ENCODE peak calls at places on chromosomes 16 and 17, in seven cellular contexts. One of them, this sample, is unnamed.

GRCh38 chr17:74767111-74767516 is 9.0 kb downstream of the NAT9 start:
- DNase-seq in breast epithelium: no peak
- DNase-seq in HCT116: no peak
- DNase-seq in CD4-positive, alpha-beta T cell: no peak
- DNase-seq in HepG2: no peak
- DNase-seq in heart left ventricle: no peak
- DNase-seq in stomach: no peak
- DNase-seq in this sample: no peak

GRCh38 chr17:81735181-81736102 is 23.4 kb downstream of the SLC25A10 start:
- DNase-seq in breast epithelium: no peak
- DNase-seq in HCT116: no peak
- DNase-seq in CD4-positive, alpha-beta T cell: no peak
- DNase-seq in HepG2: no peak
- DNase-seq in heart left ventricle: no peak
- DNase-seq in stomach: peak
- DNase-seq in this sample: peak

GRCh38 chr17:69516225-69516624 is 101.7 kb downstream of the MAP2K6 start:
- DNase-seq in breast epithelium: no peak
- DNase-seq in HCT116: no peak
- DNase-seq in CD4-positive, alpha-beta T cell: no peak
- DNase-seq in HepG2: no peak
- DNase-seq in heart left ventricle: no peak
- DNase-seq in stomach: no peak
- DNase-seq in this sample: no peak

GRCh38 chr17:79545251-79546005 is 65.4 kb downstream of the RBFOX3 start:
- DNase-seq in breast epithelium: no peak
- DNase-seq in HCT116: no peak
- DNase-seq in CD4-positive, alpha-beta T cell: no peak
- DNase-seq in HepG2: no peak
- DNase-seq in heart left ventricle: no peak
- DNase-seq in stomach: no peak
- DNase-seq in this sample: no peak

GRCh38 chr17:20046629-20047028 is 37.5 kb downstream of the SPECC1 start:
- DNase-seq in breast epithelium: no peak
- DNase-seq in HCT116: no peak
- DNase-seq in CD4-positive, alpha-beta T cell: no peak
- DNase-seq in HepG2: no peak
- DNase-seq in heart left ventricle: no peak
- DNase-seq in stomach: no peak
- DNase-seq in this sample: no peak

GRCh38 chr16:46618516-46618915 is 2.7 kb downstream of the SHCBP1 start:
- DNase-seq in breast epithelium: no peak
- DNase-seq in HCT116: no peak
- DNase-seq in CD4-positive, alpha-beta T cell: no peak
- DNase-seq in HepG2: no peak
- DNase-seq in heart left ventricle: no peak
- DNase-seq in stomach: no peak
- DNase-seq in this sample: no peak

GRCh38 chr16:70152578-70153302 is 20.8 kb upstream of the CLEC18C start:
- DNase-seq in breast epithelium: no peak
- DNase-seq in HCT116: no peak
- DNase-seq in CD4-positive, alpha-beta T cell: no peak
- DNase-seq in HepG2: peak
- DNase-seq in heart left ventricle: no peak
- DNase-seq in stomach: peak
- DNase-seq in this sample: peak

GRCh38 chr17:49861150-49861884 is 13.4 kb upstream of the TAC4 start:
- DNase-seq in breast epithelium: no peak
- DNase-seq in HCT116: no peak
- DNase-seq in CD4-positive, alpha-beta T cell: peak
- DNase-seq in HepG2: peak
- DNase-seq in heart left ventricle: peak
- DNase-seq in stomach: no peak
- DNase-seq in this sample: peak

GRCh38 chr17:80773243-80773991 is 218.2 kb upstream of the CHMP6 start:
- DNase-seq in breast epithelium: no peak
- DNase-seq in HCT116: no peak
- DNase-seq in CD4-positive, alpha-beta T cell: no peak
- DNase-seq in HepG2: no peak
- DNase-seq in heart left ventricle: peak
- DNase-seq in stomach: no peak
- DNase-seq in this sample: no peak

GRCh38 chr16:7268182-7268581 is 64.5 kb upstream of the RBFOX1 start:
- DNase-seq in breast epithelium: no peak
- DNase-seq in HCT116: no peak
- DNase-seq in CD4-positive, alpha-beta T cell: no peak
- DNase-seq in HepG2: peak
- DNase-seq in heart left ventricle: no peak
- DNase-seq in stomach: no peak
- DNase-seq in this sample: peak

DNA sequence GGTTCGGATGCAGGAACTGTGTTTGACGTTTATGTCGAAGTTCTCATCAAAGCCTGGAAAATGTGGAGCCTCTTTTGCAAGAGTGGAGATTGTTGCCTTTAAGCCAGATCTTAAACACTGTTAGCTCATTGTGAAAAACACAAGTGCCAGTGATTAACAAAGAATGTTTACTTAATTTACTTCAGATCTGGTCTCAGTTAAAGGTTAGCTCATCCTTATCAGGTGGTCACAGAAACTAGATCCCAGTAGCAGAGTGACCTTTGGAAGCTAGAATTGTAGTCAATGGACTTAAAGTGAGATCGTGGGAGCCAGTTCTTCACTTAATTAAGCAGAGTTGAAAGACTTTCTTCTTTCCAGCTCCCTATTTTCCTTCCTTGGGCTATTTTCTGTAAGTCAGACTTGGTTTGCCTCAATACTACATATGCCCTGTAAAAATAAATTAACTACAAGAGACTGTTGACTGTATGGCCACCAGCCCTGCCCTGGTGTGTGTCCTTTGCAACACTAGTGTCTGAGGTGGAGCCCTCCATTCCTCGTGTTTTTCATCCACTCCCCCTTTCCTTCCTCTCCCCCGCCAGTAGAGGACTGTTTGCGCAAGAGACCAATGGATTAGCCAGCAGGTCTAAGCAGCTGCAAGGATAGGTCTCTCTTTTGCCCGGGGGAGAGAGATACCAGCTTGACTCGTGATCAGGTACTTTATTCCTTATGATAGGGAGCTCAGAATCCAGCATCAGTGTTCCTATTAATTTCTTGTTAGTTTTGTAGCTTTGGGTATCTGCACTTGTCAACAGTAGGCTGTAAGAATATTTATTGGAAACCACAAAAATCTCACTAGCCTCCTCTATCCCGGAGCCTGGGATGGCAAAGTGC is 20.2 kb downstream of the FBXO39 start:
- DNase-seq in breast epithelium: no peak
- DNase-seq in HCT116: no peak
- DNase-seq in CD4-positive, alpha-beta T cell: no peak
- DNase-seq in HepG2: peak
- DNase-seq in heart left ventricle: no peak
- DNase-seq in stomach: no peak
- DNase-seq in this sample: peak
- H3K27ac ChIP-seq in breast epithelium: no peak
- H3K27ac ChIP-seq in HCT116: no peak
- H3K27ac ChIP-seq in CD4-positive, alpha-beta T cell: no peak
- H3K27ac ChIP-seq in HepG2: peak
- H3K27ac ChIP-seq in heart left ventricle: no peak
- H3K27ac ChIP-seq in stomach: no peak
- H3K27ac ChIP-seq in this sample: no peak

GRCh38 chr16:1563786-1564185 is 30.3 kb downstream of the TMEM204 start:
- DNase-seq in breast epithelium: no peak
- DNase-seq in HCT116: no peak
- DNase-seq in CD4-positive, alpha-beta T cell: no peak
- DNase-seq in HepG2: no peak
- DNase-seq in heart left ventricle: no peak
- DNase-seq in stomach: no peak
- DNase-seq in this sample: no peak

GRCh38 chr16:1560866-1561265 is 27.4 kb downstream of the TMEM204 start:
- DNase-seq in breast epithelium: no peak
- DNase-seq in HCT116: no peak
- DNase-seq in CD4-positive, alpha-beta T cell: no peak
- DNase-seq in HepG2: no peak
- DNase-seq in heart left ventricle: no peak
- DNase-seq in stomach: no peak
- DNase-seq in this sample: no peak

GRCh38 chr16:1560153-1560552 is 26.7 kb downstream of the TMEM204 start:
- DNase-seq in breast epithelium: no peak
- DNase-seq in HCT116: no peak
- DNase-seq in CD4-positive, alpha-beta T cell: no peak
- DNase-seq in HepG2: no peak
- DNase-seq in heart left ventricle: no peak
- DNase-seq in stomach: no peak
- DNase-seq in this sample: no peak

GRCh38 chr16:1561266-1561665 is 27.8 kb downstream of the TMEM204 start:
- DNase-seq in breast epithelium: no peak
- DNase-seq in HCT116: no peak
- DNase-seq in CD4-positive, alpha-beta T cell: no peak
- DNase-seq in HepG2: no peak
- DNase-seq in heart left ventricle: no peak
- DNase-seq in stomach: no peak
- DNase-seq in this sample: no peak

DNA sequence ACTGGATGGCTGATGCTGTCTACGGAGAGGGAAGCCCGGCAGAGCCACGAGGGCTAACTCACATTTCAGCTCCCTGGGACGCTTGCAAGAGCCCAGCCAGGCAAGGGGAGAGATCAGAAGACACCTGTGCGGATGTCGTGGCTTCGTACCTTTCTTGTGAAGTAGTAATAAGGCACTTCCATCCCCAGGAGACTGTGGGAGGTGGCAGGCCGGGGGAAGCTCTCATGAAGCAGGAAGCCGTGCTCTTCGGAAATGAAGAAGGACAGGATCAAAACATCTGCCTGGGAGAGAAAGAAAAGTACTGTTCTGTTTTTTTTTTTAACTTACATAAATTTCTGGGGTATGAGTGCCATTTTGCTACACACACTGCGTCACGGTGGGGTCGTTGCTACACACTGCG is 28.4 kb downstream of the TMEM204 start:
- DNase-seq in breast epithelium: no peak
- DNase-seq in HCT116: no peak
- DNase-seq in CD4-positive, alpha-beta T cell: no peak
- DNase-seq in HepG2: no peak
- DNase-seq in heart left ventricle: no peak
- DNase-seq in stomach: no peak
- DNase-seq in this sample: no peak
- H3K27ac ChIP-seq in breast epithelium: no peak
- H3K27ac ChIP-seq in HCT116: no peak
- H3K27ac ChIP-seq in CD4-positive, alpha-beta T cell: no peak
- H3K27ac ChIP-seq in HepG2: no peak
- H3K27ac ChIP-seq in heart left ventricle: no peak
- H3K27ac ChIP-seq in stomach: no peak
- H3K27ac ChIP-seq in this sample: no peak

DNA sequence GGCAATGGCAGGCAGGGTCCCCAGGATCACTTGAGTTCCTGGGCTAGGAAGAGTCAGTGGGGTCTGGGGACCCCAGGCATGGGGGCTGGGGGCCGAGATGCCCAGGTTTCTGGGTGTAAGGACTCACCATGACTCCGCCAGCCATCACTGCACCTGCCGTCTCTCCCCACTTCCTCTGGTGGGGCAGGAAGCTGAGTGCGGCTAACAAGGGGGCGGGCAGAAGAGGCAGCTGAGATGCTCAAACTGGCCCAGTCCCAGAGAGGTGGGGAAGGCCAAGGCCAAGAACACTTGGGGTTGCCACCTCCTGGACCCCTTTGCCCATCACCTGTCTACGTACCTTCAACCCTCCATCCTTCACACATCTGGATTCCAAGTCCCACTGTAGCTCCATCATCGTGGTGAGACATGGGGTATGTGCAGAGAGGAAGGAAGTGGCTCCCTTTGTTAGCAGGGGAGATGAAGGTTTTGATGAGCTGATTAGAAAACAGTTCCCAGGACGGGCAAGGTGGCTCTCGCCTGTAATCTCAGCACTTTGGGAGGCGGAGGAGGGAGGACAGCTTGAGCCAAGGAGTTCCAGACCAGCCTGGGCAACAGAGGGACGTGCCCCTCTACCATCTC is at the start of gene SEPTIN1:
- DNase-seq in breast epithelium: no peak
- DNase-seq in HCT116: no peak
- DNase-seq in CD4-positive, alpha-beta T cell: peak
- DNase-seq in HepG2: no peak
- DNase-seq in heart left ventricle: peak
- DNase-seq in stomach: no peak
- DNase-seq in this sample: peak
- H3K27ac ChIP-seq in breast epithelium: no peak
- H3K27ac ChIP-seq in HCT116: no peak
- H3K27ac ChIP-seq in CD4-positive, alpha-beta T cell: peak
- H3K27ac ChIP-seq in HepG2: no peak
- H3K27ac ChIP-seq in heart left ventricle: no peak
- H3K27ac ChIP-seq in stomach: peak
- H3K27ac ChIP-seq in this sample: peak

GRCh38 chr16:48125888-48126287 is 29.9 kb downstream of the ABCC12 start:
- DNase-seq in breast epithelium: no peak
- DNase-seq in HCT116: no peak
- DNase-seq in CD4-positive, alpha-beta T cell: no peak
- DNase-seq in HepG2: no peak
- DNase-seq in heart left ventricle: no peak
- DNase-seq in stomach: no peak
- DNase-seq in this sample: no peak

GRCh38 chr16:48131201-48131600 is 24.6 kb downstream of the ABCC12 start:
- DNase-seq in breast epithelium: no peak
- DNase-seq in HCT116: no peak
- DNase-seq in CD4-positive, alpha-beta T cell: no peak
- DNase-seq in HepG2: no peak
- DNase-seq in heart left ventricle: no peak
- DNase-seq in stomach: no peak
- DNase-seq in this sample: no peak

GRCh38 chr16:48126801-48127644 is 28.8 kb downstream of the ABCC12 start:
- DNase-seq in breast epithelium: no peak
- DNase-seq in HCT116: no peak
- DNase-seq in CD4-positive, alpha-beta T cell: no peak
- DNase-seq in HepG2: peak
- DNase-seq in heart left ventricle: no peak
- DNase-seq in stomach: peak
- DNase-seq in this sample: no peak

GRCh38 chr16:48129926-48130325 is 25.9 kb downstream of the ABCC12 start:
- DNase-seq in breast epithelium: no peak
- DNase-seq in HCT116: no peak
- DNase-seq in CD4-positive, alpha-beta T cell: no peak
- DNase-seq in HepG2: no peak
- DNase-seq in heart left ventricle: no peak
- DNase-seq in stomach: no peak
- DNase-seq in this sample: no peak

DNA sequence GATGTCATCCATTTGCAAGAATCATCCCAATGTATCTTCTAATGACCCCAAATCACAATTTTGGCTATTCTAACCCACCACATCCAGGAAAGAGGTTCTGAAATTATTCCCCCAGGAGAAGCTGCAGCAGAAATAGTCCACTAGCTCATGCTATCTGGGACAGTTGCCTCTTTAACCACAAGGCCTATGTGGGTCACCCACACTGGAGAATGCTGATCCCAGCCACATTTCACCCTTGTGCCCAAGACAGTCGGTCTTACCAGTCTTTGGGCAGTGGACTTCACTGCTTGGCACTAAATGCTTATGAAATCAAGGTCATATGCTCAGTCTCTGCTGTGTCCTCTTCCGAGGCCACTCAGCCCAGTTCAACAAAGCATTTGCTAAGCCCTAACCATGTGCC is 27.0 kb downstream of the ABCC12 start:
- DNase-seq in breast epithelium: no peak
- DNase-seq in HCT116: no peak
- DNase-seq in CD4-positive, alpha-beta T cell: no peak
- DNase-seq in HepG2: no peak
- DNase-seq in heart left ventricle: no peak
- DNase-seq in stomach: no peak
- DNase-seq in this sample: no peak
- H3K27ac ChIP-seq in breast epithelium: no peak
- H3K27ac ChIP-seq in HCT116: no peak
- H3K27ac ChIP-seq in CD4-positive, alpha-beta T cell: no peak
- H3K27ac ChIP-seq in HepG2: no peak
- H3K27ac ChIP-seq in heart left ventricle: no peak
- H3K27ac ChIP-seq in stomach: no peak
- H3K27ac ChIP-seq in this sample: no peak

This sample was measured in small intestine.